ENCODE peak calls at places on chromosome 19, in eight cellular contexts. X is thyroid gland, D is uterus, L is body of pancreas, S is heart left ventricle, H is transverse colon, Y is right lobe of liver, O is NB4. V is an unnamed sample.

GRCh38 chr19:41746593-41747227 is 8.6 kb upstream of the CEACAM6 start:
- DNase-seq in X (peak), D (no peak), L (peak), S (peak), H (peak), Y (no peak), O (peak), V (peak)

GRCh38 chr19:16166417-16166816 is 6.9 kb downstream of the CIB3 start:
- DNase-seq in X (no peak), D (no peak), L (no peak), S (no peak), H (no peak), Y (no peak), O (no peak), V (no peak)

GRCh38 chr19:35379992-35380391 is 9.1 kb downstream of the GPR42 start:
- DNase-seq in X (no peak), D (no peak), L (no peak), S (no peak), H (no peak), Y (no peak), O (no peak), V (no peak)

GRCh38 chr19:41175825-41176734 is 16.9 kb upstream of the CYP2S1 start:
- DNase-seq in X (peak), D (peak), L (peak), S (peak), H (peak), Y (no peak), O (peak), V (peak)

GRCh38 chr19:46080561-46080960 is 39.8 kb upstream of the IGFL4 start:
- DNase-seq in X (no peak), D (peak), L (peak), S (no peak), H (no peak), Y (no peak), O (no peak), V (peak)

GRCh38 chr19:53455828-53456227 is 11.7 kb upstream of the ZNF813 start:
- DNase-seq in X (no peak), D (no peak), L (no peak), S (no peak), H (no peak), Y (no peak), O (no peak), V (no peak)

GRCh38 chr19:17469371-17470203 is 737 bp upstream of the SLC27A1 start:
- DNase-seq in X (peak), D (peak), L (peak), S (peak), H (peak), Y (peak), O (peak), V (peak)

GRCh38 chr19:11673608-11674041 is 65.1 kb downstream of the ZNF823 start:
- DNase-seq in X (peak), D (peak), L (peak), S (peak), H (peak), Y (peak), O (peak), V (peak)

GRCh38 chr19:18674616-18675015 is 8.9 kb upstream of the CRTC1 start:
- DNase-seq in X (peak), D (no peak), L (no peak), S (peak), H (peak), Y (no peak), O (no peak), V (no peak)

GRCh38 chr19:47637550-47637949 is 28.6 kb downstream of the BICRA start:
- DNase-seq in X (no peak), D (no peak), L (no peak), S (no peak), H (no peak), Y (no peak), O (peak), V (no peak)

GRCh38 chr19:8515317-8515716 is 1.4 kb upstream of the ZNF414 start:
- DNase-seq in X (no peak), D (no peak), L (no peak), S (no peak), H (no peak), Y (no peak), O (peak), V (no peak)

GRCh38 chr19:29800086-29800825 is 11.5 kb upstream of the CCNE1 start:
- DNase-seq in X (no peak), D (no peak), L (no peak), S (no peak), H (no peak), Y (no peak), O (no peak), V (no peak)

GRCh38 chr19:50044922-50045321 is 19.1 kb downstream of the ZNF473 start:
- DNase-seq in X (no peak), D (no peak), L (no peak), S (no peak), H (no peak), Y (no peak), O (no peak), V (no peak)

GRCh38 chr19:4896372-4896771 is 6.3 kb downstream of the ARRDC5 start:
- DNase-seq in X (no peak), D (no peak), L (peak), S (no peak), H (no peak), Y (no peak), O (peak), V (peak)

GRCh38 chr19:33296473-33297060 is 5.8 kb downstream of the CEBPA start:
- DNase-seq in X (no peak), D (peak), L (no peak), S (no peak), H (no peak), Y (peak), O (no peak), V (no peak)

GRCh38 chr19:16161848-16162247 is 11.5 kb downstream of the CIB3 start:
- DNase-seq in X (no peak), D (no peak), L (no peak), S (no peak), H (no peak), Y (no peak), O (no peak), V (no peak)

GRCh38 chr19:34601071-34601470 is 75.9 kb downstream of the SCGB2B2 start:
- DNase-seq in X (no peak), D (no peak), L (no peak), S (no peak), H (no peak), Y (no peak), O (no peak), V (no peak)

GRCh38 chr19:40592170-40592569 is 9.0 kb upstream of the LTBP4 start:
- DNase-seq in X (no peak), D (no peak), L (no peak), S (no peak), H (no peak), Y (no peak), O (peak), V (no peak)

GRCh38 chr19:23095406-23095805 is 21.4 kb upstream of the ZNF730 start:
- DNase-seq in X (no peak), D (no peak), L (no peak), S (no peak), H (no peak), Y (no peak), O (no peak), V (no peak)

GRCh38 chr19:47433121-47433520 is 13.8 kb upstream of the MEIS3 start:
- DNase-seq in X (no peak), D (no peak), L (no peak), S (no peak), H (no peak), Y (no peak), O (peak), V (no peak)

GRCh38 chr19:30063184-30064020 is 121.4 kb downstream of the URI1 start:
- DNase-seq in X (no peak), D (no peak), L (no peak), S (no peak), H (no peak), Y (no peak), O (no peak), V (no peak)

GRCh38 chr19:18340237-18340989 is at the start of gene PGPEP1:
- DNase-seq in X (peak), D (peak), L (peak), S (peak), H (peak), Y (peak), O (peak), V (peak)

DNA sequence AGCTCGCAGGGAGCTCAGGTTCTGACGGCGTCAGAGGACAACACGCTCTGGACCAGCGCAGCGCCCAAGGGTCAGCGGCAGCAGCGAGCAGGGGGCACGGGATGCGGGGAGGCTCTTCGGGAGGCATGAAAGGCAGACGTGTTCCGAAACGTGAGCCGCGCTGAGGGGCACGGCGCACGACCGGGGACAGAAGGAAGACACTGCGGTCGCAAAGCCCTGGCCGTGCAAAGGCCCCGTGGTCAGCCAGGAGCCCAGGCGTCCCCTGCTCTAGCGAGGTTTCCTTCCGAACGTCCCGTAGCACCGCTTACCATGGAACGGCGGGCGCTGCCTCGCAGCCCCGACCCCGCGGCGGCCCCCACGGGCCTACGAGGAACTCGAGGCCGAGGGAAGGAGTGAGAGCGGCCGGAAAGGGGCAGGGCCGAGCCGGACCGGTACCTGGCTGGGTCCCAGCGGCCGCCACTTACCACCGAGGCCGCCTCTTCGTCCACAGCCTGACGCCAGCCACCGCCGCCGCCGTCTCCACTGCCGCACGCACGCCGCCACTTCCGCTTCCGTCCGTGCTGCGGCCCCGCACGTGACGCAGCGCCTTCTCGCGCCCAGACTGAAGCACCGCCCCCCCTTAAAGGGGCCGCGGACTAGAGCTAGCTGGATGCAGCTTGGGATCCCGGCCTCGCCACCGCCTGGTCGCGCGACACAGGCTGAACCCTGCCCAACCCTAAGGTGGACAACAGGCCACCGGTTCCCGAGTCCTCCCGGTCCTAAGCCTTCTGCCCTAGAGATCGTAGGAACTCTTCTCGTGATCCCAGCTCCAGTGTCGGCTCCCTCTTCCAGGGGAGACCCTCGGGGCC is 9.4 kb downstream of the ABHD17A start:
- DNase-seq in X (peak), D (peak), L (peak), S (peak), H (peak), Y (peak), O (peak), V (peak)
- TF ChIP-seq POLR2A in X (peak), D (peak), L (peak), S (peak), H (peak), Y (peak), O (peak), V (peak)

GRCh38 chr19:1652471-1653299 is at the start of gene TCF3:
- DNase-seq in X (peak), D (peak), L (peak), S (peak), H (peak), Y (peak), O (peak), V (peak)
- TF ChIP-seq POLR2A in X (no peak), D (peak), L (peak), S (no peak), H (no peak), Y (peak), O (no peak), V (peak)

DNA sequence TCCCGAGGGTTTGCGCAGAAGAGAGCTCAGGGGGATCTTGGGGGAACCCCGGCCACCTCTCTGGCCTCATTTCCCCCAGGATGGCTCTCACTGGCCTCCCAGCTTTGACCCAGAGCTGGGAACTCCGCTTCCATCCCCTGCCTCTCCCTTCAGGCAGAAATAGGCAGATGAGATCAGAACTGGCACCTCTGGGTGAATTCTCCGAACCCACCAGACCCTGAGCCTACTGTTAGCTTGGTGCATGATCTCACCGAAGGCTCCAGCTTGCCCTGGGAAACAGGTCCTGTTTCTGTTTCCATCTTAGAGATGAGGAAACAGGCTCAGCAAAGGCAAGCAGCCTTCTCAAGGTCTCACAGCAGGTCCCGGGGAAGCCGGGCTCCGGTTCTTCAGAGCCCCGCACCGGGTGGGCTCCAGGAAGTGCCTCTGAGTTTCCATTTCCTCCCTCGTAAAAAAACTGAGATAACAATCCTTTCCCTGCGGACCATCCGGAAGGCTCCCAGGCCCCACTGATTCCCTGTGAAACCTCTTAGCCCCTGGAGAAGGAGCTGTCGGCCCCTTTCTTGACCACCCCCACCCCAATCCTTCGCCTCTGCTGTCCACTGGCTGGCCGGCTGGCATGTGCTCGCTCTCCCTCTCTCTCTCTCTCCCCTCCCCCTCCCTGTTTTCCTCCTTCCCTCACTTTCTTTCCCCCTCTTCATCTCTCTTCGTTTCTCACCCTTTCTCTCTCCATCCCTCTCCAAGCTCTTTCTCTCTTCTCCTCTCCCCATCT is 2.1 kb downstream of the NECTIN2 start:
- DNase-seq in X (peak), D (peak), L (peak), S (peak), H (no peak), Y (no peak), O (no peak), V (no peak)
- TF ChIP-seq POLR2A in X (no peak), D (peak), L (no peak), S (no peak), H (no peak), Y (no peak), O (no peak), V (no peak)

GRCh38 chr19:58212336-58213074 is 16.2 kb upstream of the ZNF544 start:
- DNase-seq in X (no peak), D (no peak), L (no peak), S (no peak), H (no peak), Y (no peak), O (no peak), V (no peak)

GRCh38 chr19:58213075-58213369 is 15.7 kb upstream of the ZNF544 start:
- DNase-seq in X (no peak), D (no peak), L (no peak), S (no peak), H (no peak), Y (no peak), O (no peak), V (no peak)

GRCh38 chr19:58217607-58218391 is 10.9 kb upstream of the ZNF544 start:
- DNase-seq in X (no peak), D (no peak), L (no peak), S (no peak), H (no peak), Y (no peak), O (no peak), V (no peak)

GRCh38 chr19:58218899-58219298 is 9.8 kb upstream of the ZNF544 start:
- DNase-seq in X (no peak), D (no peak), L (no peak), S (no peak), H (no peak), Y (no peak), O (peak), V (no peak)

GRCh38 chr19:58217069-58217481 is 11.6 kb upstream of the ZNF544 start:
- DNase-seq in X (no peak), D (no peak), L (no peak), S (no peak), H (no peak), Y (no peak), O (no peak), V (no peak)
- TF ChIP-seq POLR2A in X (no peak), D (no peak), L (no peak), S (no peak), H (no peak), Y (no peak), O (no peak), V (no peak)

DNA sequence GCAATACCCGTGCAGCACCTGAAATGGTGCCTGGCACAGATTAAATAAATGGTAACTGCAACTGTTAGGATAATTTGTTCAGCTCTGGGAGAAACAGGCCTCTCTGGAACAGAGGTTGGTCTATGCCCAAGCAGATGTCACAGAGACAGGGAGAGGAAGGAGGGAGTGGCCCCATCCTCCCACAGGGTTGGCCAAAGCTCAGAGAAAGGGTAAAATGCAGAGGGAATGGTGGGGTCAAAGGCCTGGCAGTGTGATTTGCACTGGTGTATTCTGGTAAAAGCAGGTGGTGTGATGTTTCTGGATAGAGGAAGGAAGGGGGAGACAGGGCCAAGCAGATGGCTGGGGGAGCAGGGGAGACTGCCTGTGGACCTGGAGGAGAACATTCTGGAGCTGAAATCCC is 9.4 kb downstream of the ZSCAN22 start:
- DNase-seq in X (no peak), D (no peak), L (no peak), S (no peak), H (no peak), Y (no peak), O (no peak), V (no peak)
- TF ChIP-seq POLR2A in X (no peak), D (no peak), L (no peak), S (no peak), H (no peak), Y (no peak), O (no peak), V (no peak)